ENCODE peak calls at places on chromosome 17, in ten cellular contexts. G is HCT116; H is effector memory CD4-positive, alpha-beta T cell; W is IMR-90; C is ureter; R is cardiac muscle cell; L is ACHN; M is T-helper 17 cell; Z is astrocyte of the cerebellum; U is HCEC 1CT. F is an unnamed sample.

GRCh38 chr17:68512967-68513474 is 791 bp downstream of the PRKAR1A start:
- DNase-seq in G (no peak), H (no peak), W (peak), C (no peak), R (peak), L (peak), M (no peak), Z (no peak), U (peak), F (no peak)

GRCh38 chr17:34979650-34980352 is 511 bp upstream of the LIG3 start:
- DNase-seq in G (no peak), H (no peak), W (peak), C (no peak), R (no peak), L (no peak), M (no peak), Z (no peak), U (peak), F (no peak)

GRCh38 chr17:79810138-79811027 is 13.5 kb upstream of the CBX8 start:
- DNase-seq in G (peak), H (peak), W (peak), C (peak), R (peak), L (peak), M (peak), Z (no peak), U (peak), F (peak)

GRCh38 chr17:2874211-2874686 is 78.0 kb downstream of the RAP1GAP2 start:
- DNase-seq in G (no peak), H (no peak), W (no peak), C (no peak), R (peak), L (no peak), M (no peak), Z (no peak), U (no peak), F (no peak)

GRCh38 chr17:37786481-37786880 is 41.6 kb upstream of the HNF1B start:
- DNase-seq in G (no peak), H (no peak), W (peak), C (no peak), R (no peak), L (no peak), M (no peak), Z (no peak), U (no peak), F (no peak)

GRCh38 chr17:8052256-8053252 is 13.7 kb downstream of the ALOX15B start:
- DNase-seq in G (no peak), H (no peak), W (no peak), C (no peak), R (no peak), L (no peak), M (no peak), Z (no peak), U (no peak), F (no peak)

GRCh38 chr17:65660947-65661346 is 99.5 kb upstream of the AXIN2 start:
- DNase-seq in G (no peak), H (no peak), W (peak), C (no peak), R (no peak), L (no peak), M (no peak), Z (peak), U (peak), F (no peak)

GRCh38 chr17:7951143-7951792 is 19.3 kb downstream of the CNTROB start:
- DNase-seq in G (no peak), H (no peak), W (no peak), C (no peak), R (no peak), L (no peak), M (no peak), Z (no peak), U (no peak), F (no peak)

GRCh38 chr17:8729860-8730259 is 14.8 kb downstream of the CCDC42 start:
- DNase-seq in G (no peak), H (no peak), W (no peak), C (no peak), R (no peak), L (no peak), M (no peak), Z (no peak), U (no peak), F (no peak)

GRCh38 chr17:45377401-45377800 is 55.3 kb downstream of the ARHGAP27 start:
- DNase-seq in G (no peak), H (no peak), W (no peak), C (no peak), R (no peak), L (no peak), M (no peak), Z (no peak), U (no peak), F (no peak)

GRCh38 chr17:80312621-80313135 is 52.0 kb downstream of the RNF213 start:
- DNase-seq in G (no peak), H (no peak), W (no peak), C (no peak), R (no peak), L (no peak), M (no peak), Z (no peak), U (no peak), F (no peak)

GRCh38 chr17:78425429-78425828 is 47.0 kb downstream of the PGS1 start:
- DNase-seq in G (no peak), H (no peak), W (no peak), C (no peak), R (no peak), L (no peak), M (no peak), Z (no peak), U (no peak), F (no peak)

GRCh38 chr17:76135810-76136188 is 5.2 kb downstream of the FOXJ1 start:
- DNase-seq in G (no peak), H (no peak), W (no peak), C (no peak), R (no peak), L (no peak), M (no peak), Z (no peak), U (no peak), F (no peak)

GRCh38 chr17:21539146-21539545 is 153.2 kb upstream of the KCNJ18 start:
- DNase-seq in G (no peak), H (no peak), W (peak), C (no peak), R (no peak), L (no peak), M (no peak), Z (no peak), U (no peak), F (no peak)